ENCODE peak calls at places on chromosomes 12 and 14, in five cellular contexts. One of them, this sample, is unnamed.

GRCh38 chr12:29762637-29763300 is 21.0 kb downstream of the TMTC1 start:
- DNase-seq in GM12891: no peak
- DNase-seq in iris pigment epithelial cell: no peak
- DNase-seq in KBM-7: no peak
- DNase-seq in stimulated activated naive CD4-positive, alpha-beta T cell: no peak
- DNase-seq in this sample: no peak

GRCh38 chr12:41699658-41700057 is 445.0 kb downstream of the GXYLT1 start:
- DNase-seq in GM12891: no peak
- DNase-seq in iris pigment epithelial cell: no peak
- DNase-seq in KBM-7: no peak
- DNase-seq in stimulated activated naive CD4-positive, alpha-beta T cell: no peak
- DNase-seq in this sample: no peak

GRCh38 chr12:83224012-83224411 is 537.3 kb downstream of the TMTC2 start:
- DNase-seq in GM12891: no peak
- DNase-seq in iris pigment epithelial cell: peak
- DNase-seq in KBM-7: peak
- DNase-seq in stimulated activated naive CD4-positive, alpha-beta T cell: no peak
- DNase-seq in this sample: no peak

GRCh38 chr14:20386276-20386855 is 26.9 kb downstream of the TEP1 start:
- DNase-seq in GM12891: no peak
- DNase-seq in iris pigment epithelial cell: no peak
- DNase-seq in KBM-7: no peak
- DNase-seq in stimulated activated naive CD4-positive, alpha-beta T cell: no peak
- DNase-seq in this sample: no peak

GRCh38 chr12:2177003-2177402 is 124.2 kb downstream of the CACNA1C start:
- DNase-seq in GM12891: no peak
- DNase-seq in iris pigment epithelial cell: no peak
- DNase-seq in KBM-7: no peak
- DNase-seq in stimulated activated naive CD4-positive, alpha-beta T cell: no peak
- DNase-seq in this sample: no peak

GRCh38 chr12:51009038-51009437 is 17.1 kb downstream of the SLC11A2 start:
- DNase-seq in GM12891: no peak
- DNase-seq in iris pigment epithelial cell: peak
- DNase-seq in KBM-7: no peak
- DNase-seq in stimulated activated naive CD4-positive, alpha-beta T cell: peak
- DNase-seq in this sample: no peak

GRCh38 chr12:120221576-120221900 is 20.6 kb upstream of the RPLP0 start:
- DNase-seq in GM12891: no peak
- DNase-seq in iris pigment epithelial cell: no peak
- DNase-seq in KBM-7: no peak
- DNase-seq in stimulated activated naive CD4-positive, alpha-beta T cell: no peak
- DNase-seq in this sample: no peak

GRCh38 chr14:99511421-99512109 is 30.4 kb downstream of the CCNK start:
- DNase-seq in GM12891: no peak
- DNase-seq in iris pigment epithelial cell: no peak
- DNase-seq in KBM-7: no peak
- DNase-seq in stimulated activated naive CD4-positive, alpha-beta T cell: no peak
- DNase-seq in this sample: peak

GRCh38 chr12:21773263-21773741 is 1.2 kb downstream of the KCNJ8 start:
- DNase-seq in GM12891: no peak
- DNase-seq in iris pigment epithelial cell: no peak
- DNase-seq in KBM-7: no peak
- DNase-seq in stimulated activated naive CD4-positive, alpha-beta T cell: no peak
- DNase-seq in this sample: no peak

GRCh38 chr12:42589465-42590323 is at the start of gene PRICKLE1:
- DNase-seq in GM12891: peak
- DNase-seq in iris pigment epithelial cell: peak
- DNase-seq in KBM-7: peak
- DNase-seq in stimulated activated naive CD4-positive, alpha-beta T cell: no peak
- DNase-seq in this sample: no peak

GRCh38 chr12:42094277-42094676 is 50.4 kb downstream of the GXYLT1 start:
- DNase-seq in GM12891: no peak
- DNase-seq in iris pigment epithelial cell: peak
- DNase-seq in KBM-7: no peak
- DNase-seq in stimulated activated naive CD4-positive, alpha-beta T cell: no peak
- DNase-seq in this sample: no peak

GRCh38 chr12:82817368-82817767 is 130.7 kb downstream of the TMTC2 start:
- DNase-seq in GM12891: no peak
- DNase-seq in iris pigment epithelial cell: peak
- DNase-seq in KBM-7: no peak
- DNase-seq in stimulated activated naive CD4-positive, alpha-beta T cell: no peak
- DNase-seq in this sample: peak

GRCh38 chr14:23566782-23567185 is 807 bp downstream of the AP1G2 start:
- DNase-seq in GM12891: no peak
- DNase-seq in iris pigment epithelial cell: peak
- DNase-seq in KBM-7: no peak
- DNase-seq in stimulated activated naive CD4-positive, alpha-beta T cell: no peak
- DNase-seq in this sample: no peak

GRCh38 chr14:46769292-46769691 is 117.7 kb upstream of the RPL10L start:
- DNase-seq in GM12891: peak
- DNase-seq in iris pigment epithelial cell: no peak
- DNase-seq in KBM-7: no peak
- DNase-seq in stimulated activated naive CD4-positive, alpha-beta T cell: no peak
- DNase-seq in this sample: no peak

GRCh38 chr12:93279849-93280412 is 97.8 kb upstream of the NUDT4 start:
- DNase-seq in GM12891: no peak
- DNase-seq in iris pigment epithelial cell: peak
- DNase-seq in KBM-7: no peak
- DNase-seq in stimulated activated naive CD4-positive, alpha-beta T cell: no peak
- DNase-seq in this sample: no peak

GRCh38 chr12:123748171-123748570 is 13.9 kb upstream of the DNAH10 start:
- DNase-seq in GM12891: no peak
- DNase-seq in iris pigment epithelial cell: no peak
- DNase-seq in KBM-7: peak
- DNase-seq in stimulated activated naive CD4-positive, alpha-beta T cell: no peak
- DNase-seq in this sample: no peak

GRCh38 chr12:43891856-43892574 is 56.1 kb downstream of the TMEM117 start:
- DNase-seq in GM12891: no peak
- DNase-seq in iris pigment epithelial cell: peak
- DNase-seq in KBM-7: no peak
- DNase-seq in stimulated activated naive CD4-positive, alpha-beta T cell: no peak
- DNase-seq in this sample: no peak

GRCh38 chr12:77965790-77966189 is 135.1 kb downstream of the NAV3 start:
- DNase-seq in GM12891: no peak
- DNase-seq in iris pigment epithelial cell: no peak
- DNase-seq in KBM-7: no peak
- DNase-seq in stimulated activated naive CD4-positive, alpha-beta T cell: no peak
- DNase-seq in this sample: no peak

GRCh38 chr14:56491299-56492285 is 88.0 kb upstream of the TMEM260 start:
- DNase-seq in GM12891: no peak
- DNase-seq in iris pigment epithelial cell: peak
- DNase-seq in KBM-7: peak
- DNase-seq in stimulated activated naive CD4-positive, alpha-beta T cell: no peak
- DNase-seq in this sample: peak

GRCh38 chr12:67981236-67982164 is 7.7 kb upstream of the IFNG-AS1 start:
- DNase-seq in GM12891: no peak
- DNase-seq in iris pigment epithelial cell: peak
- DNase-seq in KBM-7: no peak
- DNase-seq in stimulated activated naive CD4-positive, alpha-beta T cell: no peak
- DNase-seq in this sample: peak